ENCODE peak calls at places on chromosomes 12 and 14, in seven cellular contexts. R is PC-3, F is pancreas, X is PC-9, N is A673, V is body of pancreas, D is ovary. G is an unnamed sample.

GRCh38 chr12:54221402-54221984 is 32.7 kb upstream of the SMUG1 start:
- DNase-seq in R (no peak), F (no peak), X (no peak), N (no peak), V (no peak), D (no peak), G (no peak)

GRCh38 chr12:124109760-124110159 is 136.7 kb downstream of the ZNF664 start:
- DNase-seq in R (peak; percentile 45), F (no peak), X (peak; percentile 3), N (peak; percentile 72), V (no peak), D (no peak), G (no peak)

GRCh38 chr14:100573009-100573756 is 14.0 kb downstream of the BEGAIN start:
- DNase-seq in R (no peak), F (peak; percentile 68), X (no peak), N (no peak), V (no peak), D (no peak), G (no peak)

GRCh38 chr12:56103066-56103711 is 1.2 kb upstream of the PA2G4 start:
- DNase-seq in R (no peak), F (no peak), X (no peak), N (no peak), V (no peak), D (no peak), G (no peak)

GRCh38 chr12:124732275-124733075 is 131.2 kb downstream of the SCARB1 start:
- DNase-seq in R (no peak), F (no peak), X (no peak), N (no peak), V (no peak), D (no peak), G (no peak)

GRCh38 chr12:59927041-59927440 is 331.2 kb downstream of the SLC16A7 start:
- DNase-seq in R (peak; percentile 60), F (no peak), X (no peak), N (no peak), V (no peak), D (no peak), G (no peak)

GRCh38 chr12:110639336-110640178 is 25.6 kb downstream of the TCTN1 start:
- DNase-seq in R (peak; percentile 56), F (no peak), X (no peak), N (peak; percentile 31), V (no peak), D (no peak), G (no peak)

GRCh38 chr14:21385170-21385904 is 1.5 kb upstream of the SUPT16H start:
- DNase-seq in R (no peak), F (no peak), X (no peak), N (no peak), V (no peak), D (no peak), G (no peak)

GRCh38 chr12:91384391-91384790 is 201.8 kb upstream of the DCN start:
- DNase-seq in R (no peak), F (no peak), X (no peak), N (no peak), V (no peak), D (no peak), G (no peak)

GRCh38 chr12:39287409-39287808 is 155.5 kb downstream of the KIF21A start:
- DNase-seq in R (no peak), F (no peak), X (no peak), N (no peak), V (no peak), D (no peak), G (no peak)

GRCh38 chr14:73591690-73592448 is at the start of gene ACOT4:
- DNase-seq in R (peak; percentile 65), F (peak; percentile 81), X (peak; percentile 63), N (peak; percentile 29), V (peak; percentile 60), D (no peak), G (peak; percentile 26)

DNA sequence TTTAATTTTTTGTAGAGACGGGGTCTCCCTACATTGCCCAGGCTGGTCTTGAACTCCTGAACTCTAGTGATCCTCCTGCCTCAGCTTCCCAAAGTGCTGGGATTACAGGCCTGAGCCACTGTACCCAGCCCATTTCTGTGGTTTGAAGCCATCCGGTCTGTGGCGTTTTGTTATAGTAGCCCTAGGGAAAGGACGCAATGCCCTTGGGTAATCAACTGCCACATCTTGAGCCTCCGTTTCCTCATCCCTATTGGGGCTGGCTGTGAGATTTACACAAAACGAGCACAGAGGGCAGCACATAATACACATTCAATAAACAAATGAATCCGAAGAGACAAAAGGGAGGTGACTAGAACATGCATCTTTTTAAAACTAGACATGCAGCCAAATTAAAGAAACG is 119.2 kb downstream of the RBM19 start:
- DNase-seq in R (no peak), F (no peak), X (no peak), N (no peak), V (no peak), D (no peak), G (no peak)
- TF ChIP-seq CTCF in R (no peak), F (no peak), X (no peak), N (no peak), V (no peak), D (no peak), G (no peak)

GRCh38 chr14:102810523-102810922 is 33.3 kb downstream of the TRAF3 start:
- DNase-seq in R (no peak), F (no peak), X (no peak), N (no peak), V (no peak), D (no peak), G (no peak)

GRCh38 chr14:102817318-102817717 is 40.1 kb downstream of the TRAF3 start:
- DNase-seq in R (no peak), F (no peak), X (no peak), N (no peak), V (no peak), D (no peak), G (no peak)

GRCh38 chr14:102811254-102811963 is 34.2 kb downstream of the TRAF3 start:
- DNase-seq in R (no peak), F (no peak), X (no peak), N (no peak), V (no peak), D (no peak), G (no peak)

GRCh38 chr14:102811971-102812370 is 34.7 kb downstream of the TRAF3 start:
- DNase-seq in R (no peak), F (no peak), X (no peak), N (no peak), V (no peak), D (no peak), G (no peak)

GRCh38 chr14:102813691-102814090 is 36.4 kb downstream of the TRAF3 start:
- DNase-seq in R (no peak), F (no peak), X (no peak), N (no peak), V (no peak), D (no peak), G (no peak)
- H3K4me3 ChIP-seq in R (no peak overlapping the region), F (no peak overlapping the region), X (no peak overlapping the region), N (no peak overlapping the region), V (no peak overlapping the region), D (no peak overlapping the region), G (no peak overlapping the region)

GRCh38 chr12:103780093-103780440 is 61.0 kb downstream of the NT5DC3 start:
- DNase-seq in R (no peak), F (no peak), X (peak; percentile 58), N (no peak), V (no peak), D (no peak), G (no peak)
- H3K27me3 ChIP-seq in R (no peaks in the 10 kb centered on the region), F (no peaks in the 10 kb centered on the region), X (no peaks in the 10 kb centered on the region), N (no peaks in the 10 kb centered on the region), V (no peaks in the 10 kb centered on the region), D (no peaks in the 10 kb centered on the region), G (no peaks in the 10 kb centered on the region)

GRCh38 chr14:57530571-57530970 is 36.9 kb upstream of the CCDC198 start:
- DNase-seq in R (no peak), F (no peak), X (no peak), N (no peak), V (no peak), D (no peak), G (no peak)

GRCh38 chr14:57533214-57533613 is 39.6 kb upstream of the CCDC198 start:
- DNase-seq in R (peak; percentile 83), F (no peak), X (no peak), N (peak; percentile 72), V (no peak), D (no peak), G (no peak)
- TF ChIP-seq CTCF in R (peak; percentile 96), F (no peak), X (peak; percentile 66), N (peak; percentile 64), V (no peak), D (no peak), G (peak; percentile 28)

GRCh38 chr12:49548822-49549648 is 10.2 kb downstream of the KCNH3 start:
- DNase-seq in R (no peak), F (peak; percentile 75), X (no peak), N (peak; percentile 60), V (no peak), D (no peak), G (peak; percentile 54)

GRCh38 chr12:49552014-49552413 is 13.2 kb downstream of the KCNH3 start:
- DNase-seq in R (peak; percentile 24), F (peak; percentile 81), X (no peak), N (no peak), V (peak; percentile 84), D (no peak), G (peak; percentile 49)

GRCh38 chr12:49548481-49548821 is 9.6 kb downstream of the KCNH3 start:
- DNase-seq in R (no peak), F (no peak), X (no peak), N (peak; percentile 40), V (no peak), D (no peak), G (no peak)

GRCh38 chr12:49550853-49551252 is 12.0 kb downstream of the KCNH3 start:
- DNase-seq in R (no peak), F (no peak), X (no peak), N (no peak), V (peak; percentile 40), D (no peak), G (no peak)

DNA sequence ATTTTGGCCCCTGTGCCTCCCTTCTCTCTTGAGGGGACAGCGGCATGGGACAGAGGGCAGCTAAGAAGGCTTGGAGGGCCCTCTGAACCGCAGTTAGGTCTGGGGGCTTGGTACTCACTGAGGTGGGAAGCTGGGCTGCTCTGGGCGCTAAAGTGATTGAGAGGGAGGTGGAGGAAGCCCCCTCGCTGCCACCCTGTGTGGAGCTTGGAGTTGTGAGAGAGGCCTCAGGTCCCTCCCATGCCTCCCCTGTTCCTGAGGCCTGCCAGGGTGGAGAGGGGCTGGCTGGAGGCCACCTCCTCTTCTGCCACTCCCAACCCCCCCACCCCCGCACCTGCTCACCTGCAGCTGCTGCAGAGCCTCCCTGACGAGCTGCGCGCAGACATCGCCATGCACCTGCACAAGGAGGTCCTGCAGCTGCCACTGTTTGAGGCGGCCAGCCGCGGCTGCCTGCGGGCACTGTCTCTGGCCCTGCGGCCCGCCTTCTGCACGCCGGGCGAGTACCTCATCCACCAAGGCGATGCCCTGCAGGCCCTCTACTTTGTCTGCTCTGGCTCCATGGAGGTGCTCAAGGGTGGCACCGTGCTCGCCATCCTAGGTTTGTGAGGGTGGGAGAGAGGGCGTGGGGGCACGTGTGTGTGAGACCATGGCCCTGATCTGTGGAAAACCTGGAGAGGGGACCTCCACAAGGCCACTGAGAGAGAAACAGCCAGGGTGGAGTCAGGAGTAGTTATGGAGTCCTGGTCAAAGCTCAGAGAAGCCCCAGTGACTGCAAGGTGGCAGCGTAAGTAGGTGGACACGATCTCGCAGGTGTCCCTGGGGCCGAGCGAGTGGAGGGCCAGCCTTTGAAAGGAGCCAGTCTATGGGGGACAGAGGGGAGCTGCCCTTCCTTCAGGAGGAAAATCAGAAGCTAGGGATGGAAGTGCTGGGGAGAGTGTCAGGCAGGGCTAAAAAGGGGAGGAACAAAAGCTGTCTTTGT is 11.2 kb downstream of the KCNH3 start:
- DNase-seq in R (no peak), F (no peak), X (no peak), N (no peak), V (no peak), D (no peak), G (no peak)
- H3K4me3 ChIP-seq in R (no peak overlapping the region), F (no peak overlapping the region), X (no peak overlapping the region), N (peak overlapping the region; percentile 40), V (no peak overlapping the region), D (no peak overlapping the region), G (no peak overlapping the region)

G was measured in heart right ventricle.